ENCODE peak calls at places on chromosomes 7 and 10, in four cellular contexts. E is Panc1, L is WTC11, D is adrenal gland. C is an unnamed sample.

GRCh38 chr7:171912-172515 is 20.4 kb upstream of the FAM20C start:
- DNase-seq in E (no peak), L (no peak), D (peak), C (no peak)

GRCh38 chr7:129387537-129387936 is 46.7 kb upstream of the STRIP2 start:
- DNase-seq in E (no peak), L (no peak), D (no peak), C (no peak)

GRCh38 chr10:29007748-29008610 is 280.9 kb upstream of the LYZL1 start:
- DNase-seq in E (no peak), L (no peak), D (no peak), C (no peak)

GRCh38 chr10:71388736-71389310 is 7.9 kb upstream of the CDH23 start:
- DNase-seq in E (no peak), L (no peak), D (no peak), C (no peak)

GRCh38 chr7:151847681-151848081 is 29.2 kb downstream of the PRKAG2 start:
- DNase-seq in E (no peak), L (no peak), D (no peak), C (no peak)

GRCh38 chr7:26191233-26191973 is 9.1 kb downstream of the HNRNPA2B1 start:
- DNase-seq in E (no peak), L (no peak), D (no peak), C (no peak)

GRCh38 chr10:26391701-26392695 is 46.1 kb upstream of the APBB1IP start:
- DNase-seq in E (no peak), L (peak), D (no peak), C (peak)

GRCh38 chr10:114261116-114261515 is 22.1 kb downstream of the VWA2 start:
- DNase-seq in E (no peak), L (no peak), D (no peak), C (no peak)

GRCh38 chr7:22385326-22385725 is 28.4 kb upstream of the RAPGEF5 start:
- DNase-seq in E (no peak), L (no peak), D (no peak), C (no peak)

GRCh38 chr7:144027974-144028373 is 20.8 kb upstream of the OR2A5 start:
- DNase-seq in E (no peak), L (no peak), D (no peak), C (no peak)

GRCh38 chr7:144028547-144028946 is 20.2 kb upstream of the OR2A5 start:
- DNase-seq in E (no peak), L (no peak), D (no peak), C (no peak)

GRCh38 chr7:144026203-144026883 is 22.4 kb upstream of the OR2A5 start:
- DNase-seq in E (no peak), L (peak), D (no peak), C (no peak)

GRCh38 chr7:144024213-144024612 is 24.1 kb downstream of the OR6B1 start:
- DNase-seq in E (no peak), L (no peak), D (no peak), C (no peak)

GRCh38 chr7:144027070-144027469 is 21.7 kb upstream of the OR2A5 start:
- DNase-seq in E (no peak), L (no peak), D (no peak), C (no peak)
- TF ChIP-seq CTCF in E (peak), L (peak), D (peak), C (peak)

DNA sequence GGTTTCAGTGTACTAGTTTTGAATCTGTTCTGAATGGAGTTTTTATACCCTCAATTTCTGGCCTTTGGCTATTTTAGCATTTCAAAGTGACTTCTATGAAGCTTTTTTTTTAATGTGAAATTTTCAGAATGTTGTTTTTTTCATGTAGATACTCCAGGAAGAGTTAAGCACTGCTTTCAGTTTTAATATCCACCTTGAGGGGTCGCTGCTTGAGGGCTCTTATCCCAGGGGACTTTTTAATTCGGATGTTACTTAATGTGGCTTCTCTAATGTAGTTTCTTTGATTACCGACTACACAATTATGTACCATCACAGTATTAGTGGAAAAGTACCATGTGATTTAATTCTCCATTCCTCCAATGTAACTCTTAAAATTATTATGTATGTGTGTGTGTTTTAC is 5.2 kb downstream of the IFIT5 start:
- DNase-seq in E (no peak), L (no peak), D (no peak), C (no peak)
- TF ChIP-seq CTCF in E (peak), L (peak), D (no peak), C (peak)

GRCh38 chr7:44113764-44114354 is 9.5 kb downstream of the POLD2 start:
- DNase-seq in E (no peak), L (no peak), D (no peak), C (no peak)

GRCh38 chr7:44111759-44112158 is 7.6 kb downstream of the AEBP1 start:
- DNase-seq in E (no peak), L (no peak), D (no peak), C (no peak)

GRCh38 chr7:44112997-44113763 is 9.0 kb downstream of the AEBP1 start:
- DNase-seq in E (no peak), L (no peak), D (no peak), C (no peak)

GRCh38 chr7:44110724-44111635 is 6.8 kb downstream of the AEBP1 start:
- DNase-seq in E (no peak), L (no peak), D (no peak), C (no peak)

GRCh38 chr7:44112231-44112996 is 8.3 kb downstream of the AEBP1 start:
- DNase-seq in E (no peak), L (no peak), D (no peak), C (no peak)
- TF ChIP-seq CTCF in E (no peak), L (no peak), D (no peak), C (no peak)

GRCh38 chr7:98051118-98051744 is 55.4 kb upstream of the LMTK2 start:
- DNase-seq in E (no peak), L (peak), D (no peak), C (peak)
- TF ChIP-seq CTCF in E (no peak), L (no peak), D (no peak), C (no peak)

DNA sequence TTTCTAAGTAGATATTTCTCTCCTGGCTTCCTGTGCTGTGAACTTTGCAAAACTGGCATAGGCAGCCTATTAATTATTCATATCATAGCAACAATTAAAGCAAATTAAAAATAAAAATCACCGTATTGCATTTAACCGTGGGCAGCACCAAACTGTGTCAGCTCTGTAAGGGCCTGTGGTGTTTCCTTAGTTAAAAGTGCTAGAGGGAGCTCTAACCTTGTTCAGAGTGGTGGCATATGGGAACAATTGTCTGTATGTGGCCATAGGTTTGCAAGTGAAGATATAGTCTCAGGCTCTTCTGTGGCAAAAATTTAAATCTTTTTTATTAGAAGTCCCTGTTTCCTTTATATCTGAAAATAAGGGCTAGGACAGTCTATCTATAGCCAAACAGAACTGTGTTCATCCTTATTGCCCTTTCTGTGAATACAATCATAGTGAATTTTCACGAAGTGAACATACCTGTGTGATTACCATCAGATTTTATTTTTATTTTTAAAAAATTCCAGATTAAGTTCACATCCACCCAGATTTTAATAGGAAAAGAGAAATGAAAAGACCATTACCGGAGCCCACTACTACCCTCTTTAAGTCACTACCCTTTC is 92.6 kb downstream of the POLL start:
- DNase-seq in E (peak), L (no peak), D (no peak), C (no peak)
- TF ChIP-seq CTCF in E (peak), L (no peak), D (no peak), C (no peak)